ENCODE peak calls at places on chromosomes 11 and 22, in five cellular contexts. O is K562, S is HepG2, R is A549, W is HCT116. M is an unnamed sample.

GRCh38 chr11:62726156-62727006 is 876 bp downstream of the HNRNPUL2 start:
- DNase-seq in O (no peak), S (no peak), R (no peak), W (no peak), M (no peak)

GRCh38 chr22:37303821-37304274 is 21.5 kb downstream of the CYTH4 start:
- DNase-seq in O (peak; percentile 27), S (peak; percentile 32), R (peak; percentile 82), W (peak; percentile 42), M (peak; percentile 94)

GRCh38 chr22:28989035-28989464 is 72.6 kb downstream of the C22orf31 start:
- DNase-seq in O (no peak), S (no peak), R (no peak), W (no peak), M (peak; percentile 12)

GRCh38 chr11:118275184-118275583 is 11.1 kb upstream of the MPZL2 start:
- DNase-seq in O (no peak), S (no peak), R (no peak), W (no peak), M (no peak)

GRCh38 chr22:50010676-50011446 is 1.7 kb downstream of the IL17REL start:
- DNase-seq in O (peak; percentile 64), S (no peak), R (no peak), W (no peak), M (no peak)

GRCh38 chr22:25514436-25514835 is 50.0 kb upstream of the GRK3 start:
- DNase-seq in O (no peak), S (no peak), R (no peak), W (no peak), M (no peak)

GRCh38 chr11:69060005-69060404 is 11.3 kb downstream of the TPCN2 start:
- DNase-seq in O (no peak), S (no peak), R (no peak), W (no peak), M (no peak)

GRCh38 chr11:62005231-62005661 is 37.8 kb upstream of the FTH1 start:
- DNase-seq in O (no peak), S (no peak), R (no peak), W (no peak), M (no peak)

GRCh38 chr11:124329787-124330478 is 9.9 kb upstream of the OR8D2 start:
- DNase-seq in O (no peak), S (no peak), R (no peak), W (no peak), M (peak; percentile 42)

GRCh38 chr22:47647181-47647580 is 884.7 kb downstream of the TBC1D22A start:
- DNase-seq in O (no peak), S (no peak), R (no peak), W (no peak), M (no peak)

GRCh38 chr11:16818284-16818683 is 79.8 kb downstream of the C11orf58 start:
- DNase-seq in O (no peak), S (peak; percentile 65), R (no peak), W (no peak), M (no peak)

GRCh38 chr22:37426532-37427127 is 649 bp downstream of the ELFN2 start:
- DNase-seq in O (no peak), S (no peak), R (no peak), W (no peak), M (no peak)

GRCh38 chr22:41237707-41238569 is 2.8 kb downstream of the CHADL start:
- DNase-seq in O (peak; percentile 22), S (no peak), R (no peak), W (no peak), M (peak; percentile 64)

GRCh38 chr11:23311986-23312940 is 452.0 kb upstream of the CCDC179 start:
- DNase-seq in O (no peak), S (no peak), R (no peak), W (no peak), M (no peak)

GRCh38 chr11:8689726-8690255 is 7.2 kb downstream of the RPL27A start:
- DNase-seq in O (no peak), S (no peak), R (no peak), W (no peak), M (no peak)

GRCh38 chr11:122751298-122752070 is 86.8 kb upstream of the CRTAM start:
- DNase-seq in O (no peak), S (no peak), R (no peak), W (no peak), M (peak; percentile 61)

GRCh38 chr11:69012092-69013008 is 696 bp downstream of the MRGPRF start:
- DNase-seq in O (no peak), S (no peak), R (no peak), W (no peak), M (peak; percentile 94)

GRCh38 chr11:11538277-11538960 is 83.4 kb downstream of the GALNT18 start:
- DNase-seq in O (no peak), S (no peak), R (no peak), W (no peak), M (no peak)

GRCh38 chr22:21624120-21624879 is 5.5 kb downstream of the YDJC start:
- DNase-seq in O (peak; percentile 96), S (no peak), R (no peak), W (no peak), M (peak; percentile 59)

GRCh38 chr22:31830721-31831070 is 76.9 kb downstream of the DEPDC5 start:
- DNase-seq in O (no peak), S (no peak), R (no peak), W (no peak), M (no peak)

GRCh38 chr11:56885182-56885581 is 103.5 kb upstream of the OR5AK2 start:
- DNase-seq in O (no peak), S (peak; percentile 11), R (no peak), W (no peak), M (no peak)

GRCh38 chr22:39146256-39147101 is 6.0 kb downstream of the CBX7 start:
- DNase-seq in O (no peak), S (no peak), R (no peak), W (no peak), M (no peak)

GRCh38 chr11:18936002-18936673 is 3.1 kb downstream of the MRGPRX1 start:
- DNase-seq in O (no peak), S (no peak), R (no peak), W (no peak), M (no peak)

GRCh38 chr11:18650859-18651557 is 16.9 kb upstream of the SPTY2D1 start:
- DNase-seq in O (peak; percentile 63), S (peak; percentile 49), R (no peak), W (peak; percentile 69), M (peak; percentile 95)

GRCh38 chr11:64661146-64661545 is 61.9 kb downstream of the NRXN2 start:
- DNase-seq in O (no peak), S (no peak), R (no peak), W (no peak), M (peak; percentile 89)

GRCh38 chr11:94895451-94895850 is 77.9 kb downstream of the CWC15 start:
- DNase-seq in O (no peak), S (no peak), R (no peak), W (no peak), M (no peak)

GRCh38 chr11:94895971-94896370 is 77.4 kb downstream of the CWC15 start:
- DNase-seq in O (no peak), S (no peak), R (no peak), W (no peak), M (no peak)

DNA sequence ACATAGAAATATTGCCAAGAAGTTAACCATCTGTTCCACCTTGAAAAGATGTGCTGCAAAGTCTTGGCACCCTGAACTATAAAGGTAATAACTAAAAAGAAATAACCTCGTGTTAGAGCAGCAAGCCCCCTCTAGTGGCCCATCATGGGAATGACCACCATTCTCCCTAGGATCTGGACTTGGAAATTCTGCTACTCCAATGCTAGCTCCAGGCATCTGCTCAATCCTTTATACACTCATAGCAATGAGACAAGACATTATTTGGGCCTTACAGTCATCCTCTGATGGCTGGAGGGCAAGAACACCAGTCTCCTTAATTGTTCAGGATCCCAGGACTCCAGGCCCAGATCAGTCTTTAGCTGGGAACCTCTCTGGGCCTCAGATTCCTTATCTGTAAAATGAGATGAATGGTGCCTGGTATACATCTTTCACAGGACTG is 76.0 kb downstream of the CWC15 start:
- DNase-seq in O (peak; percentile 64), S (peak; percentile 11), R (peak; percentile 10), W (peak; percentile 47), M (peak; percentile 62)
- TF ChIP-seq MAX in O (no peak), S (no peak), R (no peak), W (no peak), M (peak; percentile 73)

GRCh38 chr11:77127674-77127968 is 425 bp upstream of the MYO7A start:
- DNase-seq in O (no peak), S (no peak), R (no peak), W (no peak), M (no peak)
- TF ChIP-seq MAX in O (no peak), S (no peak), R (no peak), W (no peak), M (no peak)

DNA sequence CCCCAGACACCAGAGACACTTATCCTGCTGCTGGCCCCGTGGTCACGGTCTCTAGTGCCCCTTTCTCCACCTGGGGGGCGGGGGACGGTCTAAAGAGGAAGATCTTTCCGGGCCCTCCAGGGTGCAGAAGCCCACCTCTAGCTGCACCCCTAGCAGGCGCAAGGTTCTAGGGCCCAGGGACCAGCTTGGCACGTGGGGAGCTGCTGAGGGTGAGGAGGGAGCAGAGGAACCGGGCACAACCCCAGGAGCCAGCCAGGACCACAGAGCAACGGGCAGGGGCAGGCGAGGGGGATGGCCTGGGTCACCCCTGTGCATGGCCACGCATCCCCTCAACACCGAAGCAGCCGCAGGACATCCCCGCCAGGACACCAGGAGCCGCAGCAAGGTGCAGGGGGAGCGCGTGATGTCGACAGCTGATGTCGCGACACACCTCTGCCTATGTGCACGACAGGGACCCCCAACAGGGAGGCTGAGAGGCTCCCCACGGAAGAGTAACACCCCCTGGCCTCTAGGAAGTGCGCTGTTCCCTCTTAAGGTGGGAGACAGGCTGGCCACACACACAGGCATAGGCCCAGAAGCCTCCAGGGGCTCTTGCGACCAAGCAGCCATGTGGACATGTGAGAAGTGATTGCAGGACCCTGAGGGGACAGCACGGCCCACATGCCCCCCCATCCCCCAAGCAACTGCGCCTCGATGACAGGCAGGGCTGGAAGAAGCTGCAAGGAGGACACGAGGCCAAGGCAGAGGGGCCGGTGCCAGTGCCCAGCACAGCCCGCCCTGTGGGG is 5.1 kb downstream of the LRFN4 start:
- DNase-seq in O (no peak), S (no peak), R (no peak), W (no peak), M (no peak)
- TF ChIP-seq MAX in O (no peak), S (no peak), R (no peak), W (no peak), M (no peak)

GRCh38 chr11:121580154-121580553 is 127.4 kb upstream of the SORL1-AS1 start:
- DNase-seq in O (no peak), S (no peak), R (no peak), W (no peak), M (no peak)

GRCh38 chr11:121581607-121582006 is 128.8 kb upstream of the SORL1-AS1 start:
- DNase-seq in O (no peak), S (no peak), R (no peak), W (no peak), M (no peak)

GRCh38 chr11:121578216-121579063 is 125.7 kb upstream of the SORL1-AS1 start:
- DNase-seq in O (no peak), S (no peak), R (no peak), W (no peak), M (peak; percentile 95)

GRCh38 chr11:121583825-121584224 is 131.1 kb upstream of the SORL1-AS1 start:
- DNase-seq in O (no peak), S (no peak), R (no peak), W (no peak), M (no peak)

DNA sequence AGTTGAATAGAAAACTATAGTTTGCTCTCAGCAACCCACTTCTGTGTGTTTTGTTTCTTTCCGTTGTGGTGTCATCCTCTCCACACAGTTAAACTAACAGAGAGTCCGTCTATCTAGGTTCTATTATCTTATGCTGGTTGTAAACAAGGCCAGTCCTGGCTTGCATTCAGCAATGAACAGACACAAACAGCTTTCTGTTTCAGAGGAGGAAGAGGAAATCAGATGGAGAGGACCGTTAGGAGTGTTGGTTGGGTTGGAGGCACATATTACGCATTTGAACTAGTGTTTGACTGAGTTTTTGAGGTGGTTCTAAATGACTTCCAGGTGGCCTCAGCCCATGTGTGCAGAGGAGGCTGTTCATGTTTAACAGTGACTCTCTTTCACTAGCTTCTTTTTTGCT is 129.5 kb upstream of the SORL1-AS1 start:
- DNase-seq in O (no peak), S (peak; percentile 9), R (no peak), W (no peak), M (peak; percentile 60)
- TF ChIP-seq MAX in O (no peak), S (no peak), R (no peak), W (no peak), M (peak; percentile 59)

M was measured in NB4.